ENCODE peak calls at places on chromosomes 1 and 21, in five cellular contexts. One of them, this sample, is unnamed.

GRCh38 chr1:179816196-179816960 is 61.2 kb downstream of the TOR1AIP2 start:
- DNase-seq in fibroblast of lung: peak
- DNase-seq in heart left ventricle: peak
- DNase-seq in upper lobe of right lung: no peak
- DNase-seq in SK-N-MC: no peak
- DNase-seq in this sample: no peak

GRCh38 chr1:233680000-233680399 is 66.1 kb downstream of the KCNK1 start:
- DNase-seq in fibroblast of lung: no peak
- DNase-seq in heart left ventricle: no peak
- DNase-seq in upper lobe of right lung: no peak
- DNase-seq in SK-N-MC: no peak
- DNase-seq in this sample: no peak

GRCh38 chr1:186763107-186763506 is 65.6 kb upstream of the PLA2G4A start:
- DNase-seq in fibroblast of lung: peak
- DNase-seq in heart left ventricle: no peak
- DNase-seq in upper lobe of right lung: no peak
- DNase-seq in SK-N-MC: no peak
- DNase-seq in this sample: peak

GRCh38 chr1:85330206-85330605 is 53.8 kb upstream of the BCL10 start:
- DNase-seq in fibroblast of lung: peak
- DNase-seq in heart left ventricle: no peak
- DNase-seq in upper lobe of right lung: no peak
- DNase-seq in SK-N-MC: no peak
- DNase-seq in this sample: peak

GRCh38 chr1:10868599-10868965 is 72.1 kb upstream of the CASZ1 start:
- DNase-seq in fibroblast of lung: no peak
- DNase-seq in heart left ventricle: no peak
- DNase-seq in upper lobe of right lung: no peak
- DNase-seq in SK-N-MC: no peak
- DNase-seq in this sample: no peak

GRCh38 chr1:39405358-39405757 is 86.1 kb upstream of the BMP8A start:
- DNase-seq in fibroblast of lung: peak
- DNase-seq in heart left ventricle: peak
- DNase-seq in upper lobe of right lung: no peak
- DNase-seq in SK-N-MC: no peak
- DNase-seq in this sample: no peak

GRCh38 chr1:35278886-35279554 is 10.5 kb downstream of the ZMYM4 start:
- DNase-seq in fibroblast of lung: peak
- DNase-seq in heart left ventricle: no peak
- DNase-seq in upper lobe of right lung: no peak
- DNase-seq in SK-N-MC: no peak
- DNase-seq in this sample: no peak

GRCh38 chr21:34874689-34875513 is 174.2 kb downstream of the RUNX1 start:
- DNase-seq in fibroblast of lung: peak
- DNase-seq in heart left ventricle: no peak
- DNase-seq in upper lobe of right lung: no peak
- DNase-seq in SK-N-MC: no peak
- DNase-seq in this sample: no peak

GRCh38 chr1:99594205-99594604 is 51.7 kb upstream of the PALMD start:
- DNase-seq in fibroblast of lung: no peak
- DNase-seq in heart left ventricle: no peak
- DNase-seq in upper lobe of right lung: no peak
- DNase-seq in SK-N-MC: no peak
- DNase-seq in this sample: no peak

GRCh38 chr1:59368007-59368670 is 71.2 kb downstream of the FGGY start:
- DNase-seq in fibroblast of lung: no peak
- DNase-seq in heart left ventricle: no peak
- DNase-seq in upper lobe of right lung: no peak
- DNase-seq in SK-N-MC: no peak
- DNase-seq in this sample: no peak

GRCh38 chr1:247332215-247332900 is 691 bp upstream of the ZNF496 start:
- DNase-seq in fibroblast of lung: peak
- DNase-seq in heart left ventricle: peak
- DNase-seq in upper lobe of right lung: peak
- DNase-seq in SK-N-MC: no peak
- DNase-seq in this sample: no peak

GRCh38 chr1:209607795-209608178 is 24.3 kb downstream of the CAMK1G start:
- DNase-seq in fibroblast of lung: no peak
- DNase-seq in heart left ventricle: no peak
- DNase-seq in upper lobe of right lung: no peak
- DNase-seq in SK-N-MC: no peak
- DNase-seq in this sample: no peak

GRCh38 chr1:46691997-46692790 is 20.5 kb downstream of the TEX38 start:
- DNase-seq in fibroblast of lung: peak
- DNase-seq in heart left ventricle: no peak
- DNase-seq in upper lobe of right lung: no peak
- DNase-seq in SK-N-MC: no peak
- DNase-seq in this sample: no peak

GRCh38 chr1:198498881-198499280 is 41.6 kb downstream of the ATP6V1G3 start:
- DNase-seq in fibroblast of lung: no peak
- DNase-seq in heart left ventricle: no peak
- DNase-seq in upper lobe of right lung: no peak
- DNase-seq in SK-N-MC: no peak
- DNase-seq in this sample: no peak

GRCh38 chr1:235703516-235703915 is 53.9 kb upstream of the GNG4 start:
- DNase-seq in fibroblast of lung: peak
- DNase-seq in heart left ventricle: no peak
- DNase-seq in upper lobe of right lung: no peak
- DNase-seq in SK-N-MC: no peak
- DNase-seq in this sample: peak

GRCh38 chr1:95012389-95012788 is 60.4 kb downstream of the ALG14 start:
- DNase-seq in fibroblast of lung: peak
- DNase-seq in heart left ventricle: no peak
- DNase-seq in upper lobe of right lung: no peak
- DNase-seq in SK-N-MC: no peak
- DNase-seq in this sample: peak

GRCh38 chr1:181062800-181063428 is 25.6 kb upstream of the IER5 start:
- DNase-seq in fibroblast of lung: peak
- DNase-seq in heart left ventricle: no peak
- DNase-seq in upper lobe of right lung: no peak
- DNase-seq in SK-N-MC: no peak
- DNase-seq in this sample: peak

GRCh38 chr21:35351434-35351833 is 302.3 kb upstream of the RUNX1 start:
- DNase-seq in fibroblast of lung: no peak
- DNase-seq in heart left ventricle: no peak
- DNase-seq in upper lobe of right lung: no peak
- DNase-seq in SK-N-MC: no peak
- DNase-seq in this sample: no peak

GRCh38 chr1:100397681-100398080 is 45.4 kb downstream of the CDC14A start:
- DNase-seq in fibroblast of lung: no peak
- DNase-seq in heart left ventricle: no peak
- DNase-seq in upper lobe of right lung: no peak
- DNase-seq in SK-N-MC: no peak
- DNase-seq in this sample: no peak

GRCh38 chr1:183002797-183003594 is 20.2 kb upstream of the LAMC1 start:
- DNase-seq in fibroblast of lung: peak
- DNase-seq in heart left ventricle: peak
- DNase-seq in upper lobe of right lung: no peak
- DNase-seq in SK-N-MC: no peak
- DNase-seq in this sample: no peak

GRCh38 chr1:3061981-3062615 is 6.9 kb upstream of the PRDM16 start:
- DNase-seq in fibroblast of lung: no peak
- DNase-seq in heart left ventricle: no peak
- DNase-seq in upper lobe of right lung: peak
- DNase-seq in SK-N-MC: no peak
- DNase-seq in this sample: no peak

GRCh38 chr1:205507896-205508714 is 3.6 kb downstream of the CDK18 start:
- DNase-seq in fibroblast of lung: no peak
- DNase-seq in heart left ventricle: no peak
- DNase-seq in upper lobe of right lung: no peak
- DNase-seq in SK-N-MC: no peak
- DNase-seq in this sample: no peak

GRCh38 chr1:36351222-36351977 is 28.0 kb upstream of the EVA1B start:
- DNase-seq in fibroblast of lung: peak
- DNase-seq in heart left ventricle: no peak
- DNase-seq in upper lobe of right lung: no peak
- DNase-seq in SK-N-MC: no peak
- DNase-seq in this sample: peak

GRCh38 chr21:45267390-45267760 is 20.3 kb downstream of the POFUT2 start:
- DNase-seq in fibroblast of lung: no peak
- DNase-seq in heart left ventricle: no peak
- DNase-seq in upper lobe of right lung: peak
- DNase-seq in SK-N-MC: no peak
- DNase-seq in this sample: no peak

GRCh38 chr1:1275836-1276235 is 2.2 kb upstream of the UBE2J2 start:
- DNase-seq in fibroblast of lung: no peak
- DNase-seq in heart left ventricle: no peak
- DNase-seq in upper lobe of right lung: no peak
- DNase-seq in SK-N-MC: no peak
- DNase-seq in this sample: no peak

GRCh38 chr1:183942933-183943693 is 94.4 kb downstream of the COLGALT2 start:
- DNase-seq in fibroblast of lung: peak
- DNase-seq in heart left ventricle: no peak
- DNase-seq in upper lobe of right lung: no peak
- DNase-seq in SK-N-MC: peak
- DNase-seq in this sample: peak

GRCh38 chr1:41902669-41903068 is 16.1 kb downstream of the HIVEP3 start:
- DNase-seq in fibroblast of lung: no peak
- DNase-seq in heart left ventricle: no peak
- DNase-seq in upper lobe of right lung: no peak
- DNase-seq in SK-N-MC: no peak
- DNase-seq in this sample: no peak

GRCh38 chr1:40634901-40635655 is 30.4 kb downstream of the RIMS3 start:
- DNase-seq in fibroblast of lung: no peak
- DNase-seq in heart left ventricle: no peak
- DNase-seq in upper lobe of right lung: no peak
- DNase-seq in SK-N-MC: no peak
- DNase-seq in this sample: no peak

GRCh38 chr1:162373541-162374375 is 2.9 kb downstream of the SPATA46 start:
- DNase-seq in fibroblast of lung: no peak
- DNase-seq in heart left ventricle: no peak
- DNase-seq in upper lobe of right lung: peak
- DNase-seq in SK-N-MC: no peak
- DNase-seq in this sample: peak

GRCh38 chr1:33547574-33547973 is 75.1 kb downstream of the ZSCAN20 start:
- DNase-seq in fibroblast of lung: no peak
- DNase-seq in heart left ventricle: no peak
- DNase-seq in upper lobe of right lung: no peak
- DNase-seq in SK-N-MC: no peak
- DNase-seq in this sample: no peak

GRCh38 chr1:36448530-36449051 is 1.7 kb downstream of the OSCP1 start:
- DNase-seq in fibroblast of lung: no peak
- DNase-seq in heart left ventricle: no peak
- DNase-seq in upper lobe of right lung: no peak
- DNase-seq in SK-N-MC: no peak
- DNase-seq in this sample: no peak

DNA sequence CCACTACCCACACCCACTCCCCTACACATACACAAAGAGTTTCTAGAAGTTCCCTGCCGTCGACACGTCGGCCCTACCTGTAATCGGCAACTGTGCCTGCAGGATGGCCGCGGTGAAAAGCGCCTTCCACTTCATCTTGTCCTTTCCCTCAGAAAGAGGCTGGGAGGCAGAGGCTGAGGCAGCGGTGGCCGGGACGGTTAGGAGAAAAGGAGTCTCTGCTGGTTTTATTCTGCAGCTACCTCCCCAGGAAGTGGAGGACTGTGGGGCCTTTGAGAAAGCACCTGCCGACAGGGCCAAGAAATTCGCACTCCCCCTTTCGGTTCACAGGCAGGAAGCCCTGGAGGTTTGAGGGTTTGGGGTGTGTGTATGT is at the start of gene CD247:
- DNase-seq in fibroblast of lung: no peak
- DNase-seq in heart left ventricle: no peak
- DNase-seq in upper lobe of right lung: no peak
- DNase-seq in SK-N-MC: no peak
- DNase-seq in this sample: no peak
- H3K4me3 ChIP-seq in fibroblast of lung: no peak
- H3K4me3 ChIP-seq in heart left ventricle: no peak
- H3K4me3 ChIP-seq in upper lobe of right lung: peak
- H3K4me3 ChIP-seq in SK-N-MC: no peak
- H3K4me3 ChIP-seq in this sample: no peak

DNA sequence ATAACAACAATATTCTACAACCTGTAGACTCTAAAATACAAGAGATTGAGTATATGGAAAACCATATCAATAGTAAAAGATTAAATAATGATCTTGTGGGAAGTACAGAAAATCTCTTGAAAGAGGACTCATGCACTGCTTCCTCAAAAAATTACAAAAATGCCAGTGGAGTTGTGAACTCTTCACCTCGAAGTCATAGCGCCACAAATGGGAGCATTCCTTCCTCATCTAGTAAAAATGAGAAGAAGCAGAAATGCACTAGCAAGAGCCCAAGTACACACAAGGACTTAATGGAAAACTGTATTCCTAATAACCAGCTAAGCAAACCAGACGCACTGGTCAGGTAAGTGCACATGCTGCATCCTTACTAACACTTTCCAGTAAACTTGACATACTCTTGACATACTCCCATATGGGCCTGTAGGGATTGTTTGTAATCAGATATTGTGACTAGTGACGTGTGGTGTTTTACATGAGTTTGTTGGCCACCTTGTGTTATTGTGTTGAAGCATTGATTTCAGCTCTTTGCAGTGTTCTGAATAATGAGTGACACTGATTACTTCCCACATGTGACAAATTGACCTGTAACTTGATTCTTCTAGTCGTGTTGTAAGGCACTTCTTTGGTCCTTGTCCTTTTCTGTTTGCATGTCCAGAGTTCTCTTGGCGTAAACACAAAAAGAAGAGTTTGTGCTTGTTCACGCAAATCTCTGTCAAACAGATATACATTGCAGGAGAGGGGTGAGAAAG is 28.0 kb downstream of the MACO1 start:
- DNase-seq in fibroblast of lung: no peak
- DNase-seq in heart left ventricle: no peak
- DNase-seq in upper lobe of right lung: no peak
- DNase-seq in SK-N-MC: no peak
- DNase-seq in this sample: peak
- H3K4me3 ChIP-seq in fibroblast of lung: no peak
- H3K4me3 ChIP-seq in heart left ventricle: no peak
- H3K4me3 ChIP-seq in upper lobe of right lung: no peak
- H3K4me3 ChIP-seq in SK-N-MC: no peak
- H3K4me3 ChIP-seq in this sample: no peak

GRCh38 chr1:15961492-15961891 is 14.4 kb downstream of the ZBTB17 start:
- DNase-seq in fibroblast of lung: no peak
- DNase-seq in heart left ventricle: no peak
- DNase-seq in upper lobe of right lung: no peak
- DNase-seq in SK-N-MC: no peak
- DNase-seq in this sample: no peak
- H3K4me3 ChIP-seq in fibroblast of lung: no peak
- H3K4me3 ChIP-seq in heart left ventricle: no peak
- H3K4me3 ChIP-seq in upper lobe of right lung: no peak
- H3K4me3 ChIP-seq in SK-N-MC: no peak
- H3K4me3 ChIP-seq in this sample: no peak

DNA sequence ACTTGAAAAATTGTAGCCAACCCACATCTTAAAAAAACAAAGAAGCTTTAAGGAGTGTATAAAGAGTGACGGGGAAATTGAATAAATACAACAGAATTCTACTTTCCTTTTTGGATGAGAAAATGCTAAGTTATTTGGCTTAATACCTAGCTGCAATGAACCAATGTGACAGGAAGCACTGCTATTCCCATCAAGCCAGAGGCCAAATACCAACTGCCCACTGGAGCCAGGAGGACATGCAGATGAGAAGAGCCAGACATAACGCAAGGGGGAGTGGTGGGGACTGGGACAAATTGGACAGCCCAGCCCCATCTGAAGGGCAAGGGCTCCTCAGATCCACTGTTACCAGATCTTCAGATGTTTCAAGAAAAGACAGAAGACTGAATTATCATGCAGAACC is 25.7 kb downstream of the DNAJC11 start:
- DNase-seq in fibroblast of lung: no peak
- DNase-seq in heart left ventricle: no peak
- DNase-seq in upper lobe of right lung: no peak
- DNase-seq in SK-N-MC: no peak
- DNase-seq in this sample: no peak
- H3K4me3 ChIP-seq in fibroblast of lung: no peak
- H3K4me3 ChIP-seq in heart left ventricle: no peak
- H3K4me3 ChIP-seq in upper lobe of right lung: no peak
- H3K4me3 ChIP-seq in SK-N-MC: no peak
- H3K4me3 ChIP-seq in this sample: no peak

This sample was measured in BJ.